ENCODE peak calls at places on chromosomes 2 and 18, in five cellular contexts. One of them, this sample, is unnamed. For H3K9me3, the result is how much of the 10 kb centered on the place peaks cover.

GRCh38 chr2:85409719-85410583 is at the start of gene CAPG:
- DNase-seq in thoracic aorta: no peak
- DNase-seq in cardiac muscle cell: no peak
- DNase-seq in fibroblast of lung: no peak
- DNase-seq in CD8-positive, alpha-beta T cell: peak
- DNase-seq in this sample: no peak

GRCh38 chr2:27494944-27495554 is at the start of gene FNDC4:
- DNase-seq in thoracic aorta: no peak
- DNase-seq in cardiac muscle cell: peak
- DNase-seq in fibroblast of lung: no peak
- DNase-seq in CD8-positive, alpha-beta T cell: no peak
- DNase-seq in this sample: peak

GRCh38 chr2:85843543-85843942 is 45.2 kb downstream of the ST3GAL5 start:
- DNase-seq in thoracic aorta: no peak
- DNase-seq in cardiac muscle cell: no peak
- DNase-seq in fibroblast of lung: no peak
- DNase-seq in CD8-positive, alpha-beta T cell: no peak
- DNase-seq in this sample: peak

GRCh38 chr2:112465373-112465772 is 16.6 kb upstream of the TTL start:
- DNase-seq in thoracic aorta: no peak
- DNase-seq in cardiac muscle cell: peak
- DNase-seq in fibroblast of lung: peak
- DNase-seq in CD8-positive, alpha-beta T cell: no peak
- DNase-seq in this sample: no peak

GRCh38 chr18:25237571-25238267 is 114.2 kb downstream of the ZNF521 start:
- DNase-seq in thoracic aorta: no peak
- DNase-seq in cardiac muscle cell: no peak
- DNase-seq in fibroblast of lung: no peak
- DNase-seq in CD8-positive, alpha-beta T cell: no peak
- DNase-seq in this sample: no peak

GRCh38 chr2:110735366-110735765 is 3.0 kb downstream of the ACOXL start:
- DNase-seq in thoracic aorta: no peak
- DNase-seq in cardiac muscle cell: peak
- DNase-seq in fibroblast of lung: no peak
- DNase-seq in CD8-positive, alpha-beta T cell: no peak
- DNase-seq in this sample: no peak

GRCh38 chr2:172339431-172340010 is 87.9 kb upstream of the ITGA6 start:
- DNase-seq in thoracic aorta: no peak
- DNase-seq in cardiac muscle cell: no peak
- DNase-seq in fibroblast of lung: peak
- DNase-seq in CD8-positive, alpha-beta T cell: no peak
- DNase-seq in this sample: no peak

GRCh38 chr2:172106128-172106961 is 3.6 kb upstream of the DLX2 start:
- DNase-seq in thoracic aorta: no peak
- DNase-seq in cardiac muscle cell: peak
- DNase-seq in fibroblast of lung: no peak
- DNase-seq in CD8-positive, alpha-beta T cell: no peak
- DNase-seq in this sample: peak

GRCh38 chr2:217801115-217801531 is 201.7 kb downstream of the TNS1 start:
- DNase-seq in thoracic aorta: no peak
- DNase-seq in cardiac muscle cell: no peak
- DNase-seq in fibroblast of lung: no peak
- DNase-seq in CD8-positive, alpha-beta T cell: no peak
- DNase-seq in this sample: peak

GRCh38 chr18:53625997-53626599 is 598.4 kb downstream of the MBD2 start:
- DNase-seq in thoracic aorta: no peak
- DNase-seq in cardiac muscle cell: no peak
- DNase-seq in fibroblast of lung: no peak
- DNase-seq in CD8-positive, alpha-beta T cell: no peak
- DNase-seq in this sample: no peak

GRCh38 chr2:72821983-72822382 is 3.9 kb downstream of the EXOC6B start:
- DNase-seq in thoracic aorta: no peak
- DNase-seq in cardiac muscle cell: no peak
- DNase-seq in fibroblast of lung: no peak
- DNase-seq in CD8-positive, alpha-beta T cell: no peak
- DNase-seq in this sample: no peak

GRCh38 chr2:86035371-86035882 is 70.3 kb downstream of the POLR1A start:
- DNase-seq in thoracic aorta: no peak
- DNase-seq in cardiac muscle cell: no peak
- DNase-seq in fibroblast of lung: no peak
- DNase-seq in CD8-positive, alpha-beta T cell: no peak
- DNase-seq in this sample: no peak

GRCh38 chr2:102052367-102052764 is 60.6 kb downstream of the IL1R2 start:
- DNase-seq in thoracic aorta: no peak
- DNase-seq in cardiac muscle cell: peak
- DNase-seq in fibroblast of lung: no peak
- DNase-seq in CD8-positive, alpha-beta T cell: no peak
- DNase-seq in this sample: no peak

GRCh38 chr2:140436956-140437355 is 1656.8 kb upstream of the NXPH2 start:
- DNase-seq in thoracic aorta: no peak
- DNase-seq in cardiac muscle cell: no peak
- DNase-seq in fibroblast of lung: no peak
- DNase-seq in CD8-positive, alpha-beta T cell: no peak
- DNase-seq in this sample: peak

GRCh38 chr2:179235463-179236108 is 29.0 kb downstream of the SESTD1 start:
- DNase-seq in thoracic aorta: no peak
- DNase-seq in cardiac muscle cell: peak
- DNase-seq in fibroblast of lung: no peak
- DNase-seq in CD8-positive, alpha-beta T cell: no peak
- DNase-seq in this sample: no peak

GRCh38 chr18:35059280-35059927 is 18.2 kb downstream of the MAPRE2 start:
- DNase-seq in thoracic aorta: no peak
- DNase-seq in cardiac muscle cell: no peak
- DNase-seq in fibroblast of lung: no peak
- DNase-seq in CD8-positive, alpha-beta T cell: no peak
- DNase-seq in this sample: no peak

GRCh38 chr18:75087119-75088020 is 121.6 kb downstream of the PTGR3 start:
- DNase-seq in thoracic aorta: no peak
- DNase-seq in cardiac muscle cell: no peak
- DNase-seq in fibroblast of lung: no peak
- DNase-seq in CD8-positive, alpha-beta T cell: no peak
- DNase-seq in this sample: no peak

GRCh38 chr2:171149539-171149938 is 11.2 kb downstream of the TLK1 start:
- DNase-seq in thoracic aorta: no peak
- DNase-seq in cardiac muscle cell: no peak
- DNase-seq in fibroblast of lung: no peak
- DNase-seq in CD8-positive, alpha-beta T cell: no peak
- DNase-seq in this sample: no peak

GRCh38 chr2:28282248-28282647 is 110.4 kb upstream of the FOSL2 start:
- DNase-seq in thoracic aorta: no peak
- DNase-seq in cardiac muscle cell: no peak
- DNase-seq in fibroblast of lung: no peak
- DNase-seq in CD8-positive, alpha-beta T cell: no peak
- DNase-seq in this sample: no peak

GRCh38 chr2:218458598-218458997 is 39.7 kb downstream of the VIL1 start:
- DNase-seq in thoracic aorta: no peak
- DNase-seq in cardiac muscle cell: no peak
- DNase-seq in fibroblast of lung: no peak
- DNase-seq in CD8-positive, alpha-beta T cell: no peak
- DNase-seq in this sample: no peak

GRCh38 chr2:240251848-240252190 is 111.4 kb upstream of the OTOS start:
- DNase-seq in thoracic aorta: no peak
- DNase-seq in cardiac muscle cell: no peak
- DNase-seq in fibroblast of lung: no peak
- DNase-seq in CD8-positive, alpha-beta T cell: no peak
- DNase-seq in this sample: no peak

GRCh38 chr2:240252191-240252871 is 111.9 kb upstream of the OTOS start:
- DNase-seq in thoracic aorta: no peak
- DNase-seq in cardiac muscle cell: no peak
- DNase-seq in fibroblast of lung: no peak
- DNase-seq in CD8-positive, alpha-beta T cell: no peak
- DNase-seq in this sample: no peak

GRCh38 chr2:240250150-240250984 is 109.9 kb upstream of the OTOS start:
- DNase-seq in thoracic aorta: no peak
- DNase-seq in cardiac muscle cell: no peak
- DNase-seq in fibroblast of lung: no peak
- DNase-seq in CD8-positive, alpha-beta T cell: no peak
- DNase-seq in this sample: no peak

GRCh38 chr2:240249423-240250149 is 109.1 kb upstream of the OTOS start:
- DNase-seq in thoracic aorta: no peak
- DNase-seq in cardiac muscle cell: no peak
- DNase-seq in fibroblast of lung: no peak
- DNase-seq in CD8-positive, alpha-beta T cell: no peak
- DNase-seq in this sample: no peak

DNA sequence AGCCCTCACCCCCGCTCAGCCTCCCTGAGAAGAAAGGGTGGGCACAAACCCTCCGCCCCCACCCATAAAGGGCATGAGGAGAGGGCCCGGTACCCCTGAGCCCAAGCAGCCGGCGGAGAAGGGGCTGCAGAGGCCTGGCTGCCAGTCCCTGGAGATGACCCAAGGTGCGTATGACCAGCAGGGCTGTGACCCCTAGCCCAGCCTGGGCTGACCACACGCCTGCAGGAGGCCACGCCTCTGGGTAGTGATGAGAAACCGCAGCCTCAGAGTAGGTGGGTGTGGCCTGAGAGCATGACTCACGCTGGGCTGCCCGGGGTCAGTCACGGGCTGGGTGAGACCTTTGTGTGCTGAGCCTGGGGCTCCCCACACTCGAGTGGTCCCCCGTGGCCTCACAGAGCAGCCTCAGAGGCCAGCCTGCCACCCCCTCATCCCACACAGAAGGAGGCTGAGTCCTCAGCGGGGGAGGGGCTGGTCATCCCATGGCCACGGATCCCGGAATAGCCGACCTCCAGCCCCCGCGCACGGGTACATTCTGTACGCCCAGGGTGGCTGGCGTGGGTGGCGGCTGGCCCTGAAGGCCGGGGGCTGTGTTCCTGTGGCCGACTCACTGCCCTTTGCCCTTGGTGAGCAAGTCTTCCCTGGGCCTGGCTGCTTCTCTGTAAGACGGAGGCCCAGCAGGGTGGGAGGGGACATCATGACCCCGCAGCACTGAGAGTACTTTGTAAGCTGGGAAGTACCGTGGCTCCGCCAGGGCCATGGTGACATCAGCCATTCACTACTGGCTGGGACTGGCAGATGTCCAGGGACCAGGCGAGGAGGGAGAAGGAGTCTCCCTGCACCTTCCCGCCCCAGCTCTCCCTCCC is 110.8 kb upstream of the OTOS start:
- DNase-seq in thoracic aorta: peak
- DNase-seq in cardiac muscle cell: peak
- DNase-seq in fibroblast of lung: peak
- DNase-seq in CD8-positive, alpha-beta T cell: no peak
- DNase-seq in this sample: peak
- H3K9me3 ChIP-seq in thoracic aorta: under half
- H3K9me3 ChIP-seq in cardiac muscle cell: under half
- H3K9me3 ChIP-seq in fibroblast of lung: under half
- H3K9me3 ChIP-seq in CD8-positive, alpha-beta T cell: under half
- H3K9me3 ChIP-seq in this sample: under half

DNA sequence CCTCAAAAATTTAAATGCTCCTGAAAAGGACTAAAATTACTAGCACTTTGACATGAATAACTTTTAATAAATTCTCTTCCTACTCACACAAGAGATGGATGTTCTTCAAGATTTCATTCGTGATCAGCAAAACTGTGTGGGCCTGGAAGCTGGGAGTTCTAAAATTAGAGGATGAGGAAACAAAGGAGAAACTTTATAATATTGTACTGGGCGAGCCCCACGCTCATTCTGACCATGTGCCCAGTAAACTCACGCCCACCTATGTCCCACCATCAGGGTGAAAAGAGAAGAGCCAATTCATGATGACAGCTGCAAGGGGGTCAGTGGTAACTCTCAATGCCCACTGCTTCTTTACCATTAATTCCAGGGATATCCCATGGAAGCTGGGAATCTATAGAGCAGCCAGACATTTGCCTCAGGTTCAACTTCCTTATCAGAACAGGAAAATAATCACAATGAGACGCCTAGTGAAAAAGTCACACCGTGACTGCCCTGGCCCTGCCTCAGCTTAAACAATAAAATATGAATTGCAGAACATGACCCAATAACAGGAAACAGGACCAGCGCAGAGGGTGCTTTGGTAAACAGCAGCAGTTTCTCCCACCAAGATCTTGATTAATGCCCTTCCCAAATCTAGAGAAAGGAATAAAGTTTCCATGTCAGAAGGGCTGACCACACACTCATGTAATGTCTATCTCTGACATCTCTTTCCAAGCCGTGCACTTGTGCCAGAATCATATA is 438.6 kb downstream of the TXNL1 start:
- DNase-seq in thoracic aorta: no peak
- DNase-seq in cardiac muscle cell: no peak
- DNase-seq in fibroblast of lung: no peak
- DNase-seq in CD8-positive, alpha-beta T cell: no peak
- DNase-seq in this sample: no peak
- TF ChIP-seq CTCF in thoracic aorta: no peak
- TF ChIP-seq CTCF in cardiac muscle cell: no peak
- TF ChIP-seq CTCF in fibroblast of lung: no peak
- TF ChIP-seq CTCF in CD8-positive, alpha-beta T cell: no peak
- TF ChIP-seq CTCF in this sample: no peak

DNA sequence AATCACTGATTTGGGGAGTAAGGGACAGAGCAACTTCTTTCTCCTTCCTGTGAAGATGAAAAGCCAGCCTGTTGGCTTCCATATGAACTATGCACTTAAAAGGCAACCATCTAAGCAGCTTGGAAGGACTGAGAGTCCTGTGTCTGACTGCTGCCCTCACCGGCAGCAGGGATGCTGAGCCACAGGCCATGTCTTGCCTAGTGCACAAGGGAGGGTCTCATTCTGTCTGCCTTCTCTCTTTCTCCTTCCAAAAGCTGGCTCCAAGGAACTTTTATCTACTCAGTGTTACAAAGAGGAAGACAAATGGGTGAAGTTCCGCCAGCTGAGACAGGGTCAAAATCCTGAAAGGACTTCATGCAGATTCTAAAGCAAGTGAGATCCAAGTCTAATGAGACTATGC is 146.3 kb downstream of the MTCL1 start:
- DNase-seq in thoracic aorta: no peak
- DNase-seq in cardiac muscle cell: peak
- DNase-seq in fibroblast of lung: no peak
- DNase-seq in CD8-positive, alpha-beta T cell: no peak
- DNase-seq in this sample: no peak
- H3K9me3 ChIP-seq in thoracic aorta: under half
- H3K9me3 ChIP-seq in cardiac muscle cell: under half
- H3K9me3 ChIP-seq in fibroblast of lung: under half
- H3K9me3 ChIP-seq in CD8-positive, alpha-beta T cell: under half
- H3K9me3 ChIP-seq in this sample: under half

DNA sequence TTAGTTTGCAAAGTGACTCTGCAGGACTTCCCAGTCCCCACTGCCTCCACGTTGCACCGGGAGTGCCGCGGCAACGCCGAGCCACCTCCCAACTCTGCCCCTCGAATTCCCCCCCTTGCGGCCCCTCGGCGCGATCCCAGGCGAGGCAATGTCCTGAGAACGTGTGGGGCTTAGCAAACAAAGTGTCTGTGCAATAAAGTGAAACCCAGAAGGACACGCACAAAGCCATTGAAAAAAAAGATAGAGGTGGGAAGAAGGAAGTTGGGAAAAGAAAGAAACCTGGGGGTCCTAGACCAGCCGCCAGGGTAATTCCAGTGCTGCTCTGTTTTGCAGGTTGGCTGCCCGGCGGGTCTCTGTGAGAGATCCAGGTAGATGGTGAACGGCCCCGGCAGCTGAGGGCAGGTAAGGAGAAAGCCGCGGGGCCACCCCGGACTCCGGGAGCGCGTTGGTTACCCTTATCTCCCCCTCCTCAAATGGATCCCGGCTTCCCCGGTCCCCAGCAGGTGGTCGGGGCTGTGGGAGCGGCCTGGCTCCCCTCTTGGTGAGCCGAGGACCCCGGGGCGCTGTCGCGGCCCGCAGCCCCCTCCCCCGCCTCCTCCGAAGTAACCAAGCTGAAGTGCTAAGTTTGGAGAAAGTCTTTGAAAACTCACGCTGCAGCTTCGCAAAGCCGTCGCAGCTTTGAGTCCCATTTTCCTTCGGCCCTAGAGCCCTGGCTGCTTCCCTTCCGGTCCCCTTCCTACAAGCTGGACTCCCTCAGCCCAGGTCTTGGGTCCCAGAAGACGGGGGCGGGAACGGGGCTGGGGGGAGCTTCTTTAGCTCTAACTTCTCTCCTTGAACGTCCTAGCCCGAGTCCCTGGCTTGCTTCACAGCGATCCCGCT is 525 bp downstream of the OTX1 start:
- DNase-seq in thoracic aorta: no peak
- DNase-seq in cardiac muscle cell: no peak
- DNase-seq in fibroblast of lung: no peak
- DNase-seq in CD8-positive, alpha-beta T cell: no peak
- DNase-seq in this sample: peak
- TF ChIP-seq CTCF in thoracic aorta: no peak
- TF ChIP-seq CTCF in cardiac muscle cell: no peak
- TF ChIP-seq CTCF in fibroblast of lung: no peak
- TF ChIP-seq CTCF in CD8-positive, alpha-beta T cell: no peak
- TF ChIP-seq CTCF in this sample: no peak